ENCODE peak calls at places on chromosome 10, in four cellular contexts. P is hepatocyte, H is spleen, O is choroid plexus epithelial cell. S is an unnamed sample.

GRCh38 chr10:85594239-85594638 is 772.4 kb downstream of the GRID1 start:
- DNase-seq in P (no peak), H (no peak), O (no peak), S (no peak)

GRCh38 chr10:48762104-48763042 is 77.7 kb downstream of the WDFY4 start:
- DNase-seq in P (no peak), H (no peak), O (no peak), S (no peak)

GRCh38 chr10:29816801-29817558 is 182.2 kb upstream of the SVIL start:
- DNase-seq in P (no peak), H (no peak), O (no peak), S (no peak)

GRCh38 chr10:75887981-75888380 is 456.6 kb downstream of the LRMDA start:
- DNase-seq in P (no peak), H (no peak), O (no peak), S (no peak)

GRCh38 chr10:23053036-23053435 is 42.3 kb upstream of the MSRB2 start:
- DNase-seq in P (peak), H (no peak), O (no peak), S (no peak)

GRCh38 chr10:86042161-86042560 is 324.4 kb downstream of the GRID1 start:
- DNase-seq in P (no peak), H (no peak), O (no peak), S (no peak)

GRCh38 chr10:77319557-77319956 is 318.1 kb downstream of the KCNMA1 start:
- DNase-seq in P (no peak), H (no peak), O (peak), S (no peak)

GRCh38 chr10:13984647-13985155 is 346.0 kb downstream of the FRMD4A start:
- DNase-seq in P (no peak), H (no peak), O (peak), S (peak)

GRCh38 chr10:54703086-54703485 is 97.9 kb downstream of the PCDH15 start:
- DNase-seq in P (no peak), H (no peak), O (peak), S (no peak)

GRCh38 chr10:7300327-7300726 is 110.5 kb downstream of the SFMBT2 start:
- DNase-seq in P (peak), H (no peak), O (no peak), S (no peak)

GRCh38 chr10:50807851-50808776 is 68.4 kb downstream of the ASAH2B start:
- DNase-seq in P (peak), H (no peak), O (peak), S (no peak)

DNA sequence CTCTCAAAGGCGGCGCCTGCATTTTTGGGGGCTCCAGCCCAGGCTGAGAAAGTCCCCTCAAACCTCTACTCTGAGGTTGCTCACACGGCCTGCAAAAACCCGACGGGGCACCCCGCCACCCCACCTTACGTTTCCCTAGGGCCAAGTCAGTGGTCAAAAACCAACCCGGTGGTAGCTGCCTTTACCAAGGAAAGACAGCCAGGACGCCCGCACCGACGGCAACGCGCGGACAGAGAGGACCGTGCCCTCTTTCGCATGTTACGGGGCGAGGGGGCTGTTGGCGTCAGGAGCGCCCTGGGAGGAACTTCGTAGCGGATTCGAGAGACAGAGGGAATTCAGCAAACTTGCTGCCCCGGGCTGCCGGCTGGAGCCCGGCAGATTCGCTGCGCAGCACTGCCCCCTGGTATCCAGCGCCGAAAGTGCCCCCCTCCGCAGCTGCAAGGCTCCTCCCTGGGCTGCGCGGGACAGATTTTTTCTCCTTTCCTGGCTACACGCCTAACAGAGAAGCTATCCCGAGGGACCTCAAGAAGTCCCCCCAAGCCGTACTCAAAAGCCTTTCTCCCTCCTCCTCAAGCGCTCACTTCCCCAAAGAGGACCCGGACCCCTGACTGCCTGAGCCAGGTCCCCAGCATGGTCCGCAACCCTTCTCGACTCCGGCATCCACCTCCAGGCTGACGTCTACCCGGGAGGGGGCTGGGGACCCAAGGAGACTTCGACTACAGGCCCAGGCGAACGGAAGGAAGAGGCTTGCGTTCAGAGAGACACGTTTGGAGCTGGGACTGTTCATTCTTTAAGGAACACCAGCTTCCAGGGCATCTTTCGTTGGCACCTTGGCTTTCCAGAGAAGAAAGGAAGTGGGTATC is 27.7 kb upstream of the VAX1 start:
- DNase-seq in P (peak), H (no peak), O (peak), S (no peak)
- TF ChIP-seq CTCF in P (peak), H (no peak), O (peak), S (peak)

GRCh38 chr10:121808835-121809234 is 119.0 kb downstream of the ATE1 start:
- DNase-seq in P (no peak), H (no peak), O (no peak), S (no peak)
- H3K4me3 ChIP-seq in P (no peak), H (no peak), O (no peak), S (no peak)

GRCh38 chr10:114022292-114022691 is 21.4 kb upstream of the ADRB1 start:
- DNase-seq in P (no peak), H (no peak), O (peak), S (no peak)
- TF ChIP-seq CTCF in P (no peak), H (no peak), O (no peak), S (no peak)

GRCh38 chr10:110733256-110733952 is 89.3 kb downstream of the RBM20 start:
- DNase-seq in P (no peak), H (no peak), O (no peak), S (no peak)
- H3K4me3 ChIP-seq in P (no peak), H (no peak), O (no peak), S (no peak)

DNA sequence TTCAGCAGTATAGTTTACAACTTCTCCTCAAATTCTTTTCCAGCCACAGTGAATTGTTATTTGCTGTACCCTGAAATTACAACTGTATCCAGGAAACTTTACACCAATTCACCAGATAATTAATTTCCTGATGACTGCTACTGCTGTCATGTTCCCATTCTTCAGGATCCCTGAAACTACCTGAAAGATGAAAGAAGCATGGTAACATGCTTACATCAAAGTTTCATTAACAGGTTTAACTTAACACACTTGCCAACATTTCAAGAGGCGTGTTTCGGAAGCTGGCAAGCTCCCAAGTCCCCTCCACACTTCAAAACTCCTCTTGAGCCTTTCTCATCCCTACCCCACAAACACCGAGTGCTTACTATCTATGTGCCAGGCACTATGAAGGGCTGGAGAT is 88.7 kb downstream of the MPP7 start:
- DNase-seq in P (no peak), H (no peak), O (no peak), S (no peak)
- TF ChIP-seq CTCF in P (no peak), H (no peak), O (no peak), S (no peak)

DNA sequence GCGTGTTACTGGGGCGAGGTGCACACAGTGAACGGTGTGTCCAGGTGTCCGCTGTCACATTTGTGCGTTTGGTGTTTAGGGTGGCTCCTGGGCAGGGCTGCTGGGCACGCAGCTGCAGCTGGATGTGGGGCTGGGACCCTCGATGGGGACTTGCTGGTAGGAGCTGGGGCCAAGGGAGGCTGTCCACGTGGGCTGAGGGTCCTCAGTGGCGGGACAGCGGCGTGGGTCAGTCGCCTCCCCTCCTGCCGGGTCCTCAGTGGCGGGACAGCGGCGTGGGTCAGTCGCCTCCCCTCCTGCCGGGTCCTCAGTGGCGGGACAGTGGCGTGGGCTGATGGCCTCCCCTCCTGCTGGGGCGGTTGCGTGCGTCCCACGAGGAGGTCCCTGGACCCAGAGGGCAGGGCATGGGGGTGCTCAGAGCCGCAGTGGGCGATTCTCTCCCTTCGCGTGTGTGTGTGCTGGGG is 68.5 kb downstream of the INPP5A start:
- DNase-seq in P (no peak), H (peak), O (no peak), S (no peak)
- H3K4me3 ChIP-seq in P (no peak), H (no peak), O (no peak), S (no peak)

GRCh38 chr10:109852718-109853037 is 70.6 kb downstream of the XPNPEP1 start:
- DNase-seq in P (no peak), H (no peak), O (no peak), S (no peak)
- TF ChIP-seq CTCF in P (peak), H (no peak), O (no peak), S (no peak)

GRCh38 chr10:91474009-91474408 is 63.9 kb downstream of the HECTD2 start:
- DNase-seq in P (no peak), H (no peak), O (no peak), S (no peak)

GRCh38 chr10:91477236-91477635 is 67.1 kb downstream of the HECTD2 start:
- DNase-seq in P (no peak), H (no peak), O (no peak), S (no peak)

GRCh38 chr10:91479583-91479982 is 69.4 kb downstream of the HECTD2 start:
- DNase-seq in P (no peak), H (no peak), O (no peak), S (no peak)
- H3K4me3 ChIP-seq in P (no peak), H (no peak), O (no peak), S (no peak)

GRCh38 chr10:32347363-32347735 is 391 bp upstream of the EPC1 start:
- DNase-seq in P (no peak), H (no peak), O (no peak), S (no peak)
- TF ChIP-seq CTCF in P (no peak), H (no peak), O (no peak), S (no peak)

S was measured in AG04449.